ENCODE peak calls at places on chromosomes 2 and 18, in six cellular contexts. B is HepG2, Y is K562, H is H1, V is HCT116, K is GM12878. P is an unnamed sample. For H3K36me3, the result is how much of the 10 kb centered on the place peaks cover.

GRCh38 chr2:137096187-137096586 is 330.8 kb downstream of the THSD7B start:
- DNase-seq in K (no peak), V (no peak), Y (no peak), B (no peak), H (no peak), P (no peak)

GRCh38 chr18:9101730-9102390 is 639 bp upstream of the NDUFV2 start:
- DNase-seq in K (no peak), Y (no peak), V (peak), H (no peak), B (peak), P (no peak)

GRCh38 chr2:65800998-65801397 is 368.6 kb upstream of the SPRED2 start:
- DNase-seq in Y (no peak), V (peak), B (no peak), K (no peak), H (no peak), P (peak)

GRCh38 chr2:211367711-211368110 is 811.3 kb downstream of the CPS1 start:
- DNase-seq in H (no peak), B (no peak), K (peak), Y (no peak), V (no peak), P (no peak)

GRCh38 chr2:156896294-156896693 is 361.2 kb upstream of the GALNT5 start:
- DNase-seq in V (no peak), Y (no peak), K (peak), B (no peak), H (no peak), P (no peak)

GRCh38 chr18:56289381-56289780 is 349.0 kb downstream of the TXNL1 start:
- DNase-seq in Y (no peak), B (no peak), H (no peak), V (no peak), K (no peak), P (no peak)

GRCh38 chr2:204738721-204739120 is 193.4 kb downstream of the PARD3B start:
- DNase-seq in H (no peak), K (no peak), Y (no peak), B (no peak), V (no peak), P (no peak)

GRCh38 chr2:231926761-231927565 is 767 bp upstream of the NPPC start:
- DNase-seq in V (no peak), H (no peak), K (no peak), B (no peak), Y (no peak), P (no peak)

GRCh38 chr2:37934591-37935513 is 9.8 kb downstream of the RMDN2 start:
- DNase-seq in V (no peak), H (no peak), K (peak), Y (no peak), B (no peak), P (no peak)

GRCh38 chr2:16182841-16183240 is 242.5 kb downstream of the MYCN start:
- DNase-seq in V (no peak), B (no peak), K (no peak), H (no peak), Y (no peak), P (no peak)

DNA sequence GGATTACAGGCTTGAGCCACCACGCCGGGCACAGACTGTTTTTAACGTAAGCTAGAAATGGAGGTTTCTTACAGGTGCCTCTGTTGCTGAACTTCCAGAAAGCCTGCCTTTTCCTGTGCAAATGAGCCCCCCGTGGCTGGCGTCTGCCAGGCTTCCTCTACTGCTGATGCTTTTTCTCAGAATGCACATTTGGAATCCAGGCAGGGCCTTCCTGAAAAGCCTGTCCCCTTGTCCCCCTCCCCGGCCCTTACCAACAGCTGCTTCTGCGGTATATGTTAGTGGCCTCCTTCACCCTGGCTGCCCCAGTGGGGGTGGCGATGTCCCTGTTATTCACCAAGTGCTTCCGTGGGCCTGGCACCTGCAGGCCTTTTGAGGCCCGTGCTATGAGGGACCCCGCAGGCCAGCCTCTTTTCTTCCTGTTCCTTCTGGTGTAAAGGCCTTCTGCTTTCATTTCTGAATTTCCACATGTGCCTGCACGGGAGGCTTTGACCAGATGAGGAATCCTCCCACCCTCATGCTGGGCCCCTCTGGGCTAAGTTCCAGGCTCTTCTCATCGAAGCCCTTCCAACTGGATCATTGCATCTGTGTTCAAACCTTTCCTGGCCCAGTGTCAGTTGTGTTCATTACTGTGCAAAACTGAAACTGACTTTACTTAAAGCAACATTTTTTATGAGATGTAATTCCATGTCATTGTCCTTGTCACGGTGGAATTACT is 10.4 kb downstream of the CNDP2 start:
- DNase-seq in K (no peak), H (no peak), V (no peak), B (no peak), Y (no peak), P (no peak)
- H3K36me3 ChIP-seq in K (half or more), H (under half), V (under half), B (under half), Y (half or more), P (half or more)

GRCh38 chr2:88472811-88473210 is 20.3 kb upstream of the FOXI3 start:
- DNase-seq in B (no peak), V (no peak), H (no peak), K (no peak), Y (no peak), P (no peak)

GRCh38 chr2:88469202-88470114 is 17.0 kb upstream of the FOXI3 start:
- DNase-seq in B (no peak), H (no peak), Y (no peak), K (no peak), V (no peak), P (no peak)

GRCh38 chr2:88471083-88471942 is 18.8 kb upstream of the FOXI3 start:
- DNase-seq in K (no peak), H (no peak), B (no peak), V (no peak), Y (no peak), P (no peak)
- TF ChIP-seq ZNF274 in K (no peak), H (no peak), B (no peak), V (no peak), Y (no peak), P (no peak)

GRCh38 chr2:73107211-73107926 is 5.4 kb downstream of the RAB11FIP5 start:
- DNase-seq in Y (no peak), K (no peak), H (no peak), V (no peak), B (no peak), P (no peak)
- H3K36me3 ChIP-seq in Y (under half), K (under half), H (under half), V (under half), B (under half), P (under half)

GRCh38 chr2:113183264-113183663 is 9.5 kb downstream of the PSD4 start:
- DNase-seq in B (no peak), K (no peak), Y (no peak), H (no peak), V (no peak), P (no peak)

GRCh38 chr2:113184531-113185230 is 10.9 kb downstream of the PSD4 start:
- DNase-seq in H (no peak), Y (no peak), K (no peak), B (no peak), V (no peak), P (no peak)

GRCh38 chr2:113183703-113184102 is 9.9 kb downstream of the PSD4 start:
- DNase-seq in H (no peak), V (no peak), B (no peak), K (no peak), Y (no peak), P (no peak)

GRCh38 chr2:113181491-113182051 is 7.8 kb downstream of the PSD4 start:
- DNase-seq in B (no peak), K (no peak), H (no peak), Y (peak), V (no peak), P (no peak)

GRCh38 chr2:113182471-113183260 is 8.9 kb downstream of the PSD4 start:
- DNase-seq in Y (no peak), K (no peak), B (no peak), V (no peak), H (no peak), P (no peak)
- TF ChIP-seq ZNF274 in Y (no peak), K (no peak), B (no peak), V (no peak), H (no peak), P (no peak)